ENCODE peak calls at places on chromosomes 12 and 14, in ten cellular contexts. O is caudate nucleus; S is A549; W is stimulated activated CD8-positive, alpha-beta memory T cell treated with anti-CD3 and anti-CD28 coated beads, Interleukin-4, amount 100 ng/mL, for 24 hours; R is CD8-positive, alpha-beta T cell; C is kidney glomerular epithelial cell; P is GDM1; G is GM06990; U is spleen; Y is heart right ventricle. B is an unnamed sample.

GRCh38 chr12:130429656-130430505 is 92.2 kb downstream of the PIWIL1 start:
- DNase-seq in G (no peak), P (no peak), C (no peak), Y (no peak), S (no peak), W (no peak), U (peak), O (no peak), R (no peak), B (no peak)

GRCh38 chr14:59377991-59378720 is 87.0 kb downstream of the GPR135 start:
- DNase-seq in O (no peak), P (no peak), G (no peak), C (no peak), Y (no peak), W (no peak), S (no peak), R (no peak), U (no peak), B (no peak)

GRCh38 chr14:58572092-58572853 is 65.5 kb upstream of the DACT1 start:
- DNase-seq in O (no peak), C (peak), R (no peak), Y (no peak), U (no peak), S (peak), P (no peak), W (peak), G (no peak), B (no peak)

GRCh38 chr14:105881021-105881930 is 354.9 kb downstream of the TMEM121 start:
- DNase-seq in Y (peak), S (no peak), W (no peak), C (no peak), P (no peak), R (no peak), U (peak), G (no peak), O (no peak), B (no peak)

GRCh38 chr12:50765325-50765911 is 1.5 kb downstream of the ATF1 start:
- DNase-seq in P (no peak), S (peak), C (peak), W (no peak), U (no peak), R (peak), Y (no peak), O (no peak), G (peak), B (peak)

GRCh38 chr14:50399251-50400032 is 2.8 kb upstream of the CDKL1 start:
- DNase-seq in O (no peak), P (no peak), U (no peak), G (no peak), Y (no peak), S (peak), C (peak), R (no peak), W (no peak), B (no peak)

GRCh38 chr12:119809023-119809422 is 68.1 kb downstream of the CIT start:
- DNase-seq in P (no peak), U (no peak), Y (no peak), R (no peak), S (no peak), C (no peak), G (no peak), O (no peak), W (no peak), B (no peak)

GRCh38 chr14:45135181-45135580 is 549 bp upstream of the FANCM start:
- DNase-seq in C (peak), G (peak), S (no peak), R (no peak), U (no peak), P (no peak), W (no peak), O (no peak), Y (no peak), B (no peak)

GRCh38 chr12:84508325-84508861 is 404.2 kb downstream of the SLC6A15 start:
- DNase-seq in W (no peak), S (peak), C (no peak), G (no peak), U (no peak), O (no peak), P (no peak), Y (no peak), R (no peak), B (no peak)

GRCh38 chr14:53002576-53002975 is 51.7 kb upstream of the FERMT2 start:
- DNase-seq in G (peak), U (no peak), W (no peak), O (no peak), R (no peak), C (no peak), S (peak), Y (no peak), P (no peak), B (no peak)

GRCh38 chr14:101037021-101037817 is 133.7 kb upstream of the RTL1 start:
- DNase-seq in U (peak), C (no peak), Y (no peak), O (no peak), G (no peak), S (no peak), P (no peak), W (no peak), R (no peak), B (no peak)

GRCh38 chr12:57248934-57249742 is 1.8 kb downstream of the STAC3 start:
- DNase-seq in O (no peak), C (no peak), G (no peak), U (no peak), W (no peak), P (peak), R (no peak), S (no peak), Y (no peak), B (no peak)

GRCh38 chr12:29517265-29517664 is 19.8 kb upstream of the OVCH1 start:
- DNase-seq in R (no peak), P (no peak), S (peak), G (no peak), W (no peak), O (no peak), U (no peak), C (no peak), Y (no peak), B (no peak)

GRCh38 chr14:35861204-35861868 is 35.2 kb downstream of the BRMS1L start:
- DNase-seq in W (no peak), C (no peak), Y (no peak), R (no peak), S (no peak), G (peak), O (no peak), P (no peak), U (no peak), B (no peak)

GRCh38 chr12:31263661-31264060 is 62.3 kb downstream of the SINHCAF start:
- DNase-seq in U (no peak), R (no peak), G (no peak), S (no peak), O (no peak), W (no peak), C (no peak), Y (no peak), P (no peak), B (no peak)

GRCh38 chr12:47164730-47165439 is 85.1 kb upstream of the AMIGO2 start:
- DNase-seq in P (no peak), R (no peak), S (no peak), O (no peak), W (no peak), Y (no peak), G (no peak), U (no peak), C (no peak), B (no peak)

GRCh38 chr14:58899317-58899713 is 261.6 kb downstream of the DACT1 start:
- DNase-seq in G (no peak), P (no peak), W (no peak), S (peak), U (no peak), O (no peak), C (peak), Y (no peak), R (no peak), B (no peak)

GRCh38 chr14:38208825-38209562 is 1.3 kb downstream of the SSTR1 start:
- DNase-seq in S (no peak), P (no peak), Y (peak), W (no peak), U (peak), G (no peak), O (no peak), C (peak), R (no peak), B (no peak)

GRCh38 chr14:48771717-48772116 is 814.5 kb downstream of the RPS29 start:
- DNase-seq in R (no peak), U (no peak), O (no peak), C (no peak), G (no peak), Y (no peak), W (no peak), S (no peak), P (no peak), B (no peak)

GRCh38 chr12:44780221-44780770 is 95.8 kb downstream of the NELL2 start:
- DNase-seq in S (no peak), U (no peak), W (no peak), Y (no peak), O (no peak), P (no peak), C (no peak), G (no peak), R (no peak), B (no peak)

GRCh38 chr12:96198970-96199369 is 4.8 kb downstream of the ELK3 start:
- DNase-seq in W (no peak), U (no peak), O (no peak), R (no peak), C (peak), P (no peak), Y (no peak), S (peak), G (peak), B (no peak)

GRCh38 chr14:67514203-67514607 is 18.9 kb upstream of the PLEKHH1 start:
- DNase-seq in C (no peak), U (peak), S (no peak), R (no peak), P (no peak), W (no peak), Y (peak), G (no peak), O (no peak), B (no peak)

GRCh38 chr12:101051151-101051550 is 158.9 kb downstream of the SLC5A8 start:
- DNase-seq in P (no peak), O (no peak), G (no peak), W (no peak), R (no peak), C (no peak), Y (no peak), U (no peak), S (no peak), B (no peak)

GRCh38 chr12:12734054-12734453 is 16.9 kb downstream of the CDKN1B start:
- DNase-seq in P (no peak), S (no peak), G (no peak), C (no peak), U (no peak), R (no peak), W (no peak), O (no peak), Y (no peak), B (no peak)

GRCh38 chr12:58584885-58585284 is 335.4 kb downstream of the LRIG3 start:
- DNase-seq in O (no peak), W (no peak), C (no peak), P (no peak), R (no peak), U (no peak), Y (no peak), S (no peak), G (no peak), B (no peak)

GRCh38 chr12:26198742-26199141 is 3.4 kb downstream of the SSPN start:
- DNase-seq in C (no peak), P (no peak), G (no peak), O (no peak), Y (peak), W (no peak), R (no peak), S (no peak), U (no peak), B (no peak)

GRCh38 chr12:129049917-129050316 is 196.6 kb downstream of the GLT1D1 start:
- DNase-seq in P (no peak), U (no peak), S (no peak), O (no peak), R (no peak), G (no peak), Y (no peak), W (no peak), C (peak), B (no peak)

B was measured in effector CD4-positive, alpha-beta T cell.